ENCODE peak calls at places on chromosomes 7 and 10, in seven cellular contexts. H is suprapubic skin, E is stomach, U is ovary, G is H1, P is esophagus muscularis mucosa, V is SK-N-SH. B is an unnamed sample.

GRCh38 chr7:107180378-107180777 is 11.6 kb downstream of the HBP1 start:
- DNase-seq in P (no peak), V (no peak), U (peak; percentile 38), G (no peak), E (peak; percentile 50), H (no peak), B (no peak)

GRCh38 chr7:27158436-27159277 is 2.2 kb upstream of the HOXA7 start:
- DNase-seq in E (no peak), U (peak; percentile 17), P (no peak), H (peak; percentile 68), G (no peak), V (no peak), B (peak; percentile 15)

GRCh38 chr7:89685287-89685686 is 469.0 kb upstream of the STEAP1 start:
- DNase-seq in G (no peak), P (no peak), V (no peak), E (no peak), U (no peak), H (no peak), B (no peak)

GRCh38 chr7:219581-220150 is 27.3 kb downstream of the FAM20C start:
- DNase-seq in V (no peak), E (peak; percentile 74), U (no peak), G (no peak), P (no peak), H (no peak), B (peak; percentile 77)

GRCh38 chr7:14048889-14049288 is 59.4 kb upstream of the ETV1 start:
- DNase-seq in P (no peak), E (no peak), G (no peak), U (no peak), V (no peak), H (no peak), B (no peak)

GRCh38 chr7:44637788-44638594 is 31.6 kb downstream of the OGDH start:
- DNase-seq in G (no peak), U (no peak), H (peak; percentile 87), E (peak; percentile 62), P (no peak), V (no peak), B (peak; percentile 78)

GRCh38 chr7:25952277-25953057 is 199.5 kb upstream of the NFE2L3 start:
- DNase-seq in V (no peak), U (no peak), P (peak; percentile 53), E (no peak), G (no peak), H (no peak), B (peak; percentile 31)

GRCh38 chr7:46533946-46534345 is 612.9 kb upstream of the IGFBP3 start:
- DNase-seq in P (peak; percentile 78), E (no peak), U (no peak), H (no peak), V (no peak), G (no peak), B (no peak)

GRCh38 chr7:89477991-89478390 is 676.3 kb upstream of the STEAP1 start:
- DNase-seq in P (no peak), H (no peak), U (no peak), E (no peak), G (no peak), V (no peak), B (no peak)

GRCh38 chr7:16479587-16479986 is 14.0 kb upstream of the SOSTDC1 start:
- DNase-seq in H (no peak), U (no peak), E (no peak), V (no peak), P (no peak), G (no peak), B (no peak)

GRCh38 chr10:77566914-77567566 is 70.6 kb downstream of the KCNMA1 start:
- DNase-seq in P (no peak), G (no peak), U (no peak), H (no peak), E (no peak), V (no peak), B (no peak)

GRCh38 chr10:15792777-15793176 is 67.5 kb downstream of the MINDY3 start:
- DNase-seq in E (no peak), P (no peak), V (no peak), H (no peak), G (no peak), U (no peak), B (no peak)

GRCh38 chr10:60848126-60848525 is 69.8 kb downstream of the CDK1 start:
- DNase-seq in E (no peak), H (no peak), U (peak; percentile 56), P (no peak), G (no peak), V (no peak), B (no peak)

GRCh38 chr10:13990392-13990805 is 340.3 kb downstream of the FRMD4A start:
- DNase-seq in V (no peak), P (no peak), U (peak; percentile 39), G (no peak), E (no peak), H (no peak), B (no peak)

GRCh38 chr7:102073931-102074880 is 212.5 kb upstream of the SH2B2 start:
- DNase-seq in G (no peak), U (no peak), H (no peak), E (no peak), P (no peak), V (no peak), B (no peak)

GRCh38 chr7:143375298-143376034 is 5.7 kb upstream of the ZYX start:
- DNase-seq in V (no peak), E (no peak), P (no peak), G (no peak), U (no peak), H (no peak), B (no peak)

GRCh38 chr10:44801383-44802327 is 109.5 kb upstream of the TMEM72 start:
- DNase-seq in V (no peak), G (no peak), E (peak; percentile 95), P (peak; percentile 92), U (peak; percentile 70), H (no peak), B (peak; percentile 93)

GRCh38 chr10:28939352-28940157 is 262.2 kb downstream of the BAMBI start:
- DNase-seq in G (peak; percentile 61), V (no peak), E (peak; percentile 34), U (no peak), H (peak; percentile 66), P (no peak), B (peak; percentile 50)

GRCh38 chr7:26189000-26189539 is 11.5 kb downstream of the HNRNPA2B1 start:
- DNase-seq in V (no peak), U (no peak), H (no peak), P (no peak), E (no peak), G (no peak), B (no peak)

GRCh38 chr10:79316671-79317431 is 30.4 kb upstream of the PPIF start:
- DNase-seq in V (peak; percentile 45), H (no peak), U (peak; percentile 24), P (no peak), G (no peak), E (no peak), B (no peak)

GRCh38 chr7:158249692-158250091 is 337.9 kb downstream of the PTPRN2 start:
- DNase-seq in G (no peak), H (no peak), P (no peak), V (peak; percentile 3), U (no peak), E (no peak), B (peak; percentile 2)

GRCh38 chr7:17184805-17185689 is 113.4 kb upstream of the AHR start:
- DNase-seq in H (no peak), U (no peak), P (no peak), G (no peak), E (no peak), V (no peak), B (no peak)

GRCh38 chr7:23477170-23477525 is 6.9 kb upstream of the IGF2BP3 start:
- DNase-seq in H (no peak), V (no peak), U (no peak), P (no peak), E (no peak), G (no peak), B (no peak)

GRCh38 chr7:92837214-92837749 is 909 bp upstream of the CDK6 start:
- DNase-seq in G (no peak), V (peak; percentile 5), H (no peak), E (no peak), U (no peak), P (no peak), B (no peak)

GRCh38 chr7:117124585-117125220 is 171.4 kb downstream of the ST7 start:
- DNase-seq in G (no peak), U (no peak), V (peak; percentile 30), E (peak; percentile 89), P (no peak), H (peak; percentile 77), B (peak; percentile 92)

GRCh38 chr10:89207181-89207800 is at the start of gene CH25H:
- DNase-seq in G (no peak), P (peak; percentile 95), U (peak; percentile 73), V (peak; percentile 72), E (peak; percentile 64), H (peak; percentile 90), B (no peak)

GRCh38 chr7:47634273-47634672 is 52.4 kb upstream of the TNS3 start:
- DNase-seq in E (no peak), H (no peak), V (no peak), P (no peak), G (no peak), U (no peak), B (no peak)

GRCh38 chr7:28430626-28431025 is 18.3 kb downstream of the CREB5 start:
- DNase-seq in E (no peak), P (no peak), H (no peak), G (no peak), U (no peak), V (no peak), B (no peak)

GRCh38 chr10:3785849-3786290 is 861 bp upstream of the KLF6 start:
- DNase-seq in E (no peak), U (peak; percentile 73), V (peak; percentile 67), G (no peak), P (peak; percentile 91), H (no peak), B (no peak)

GRCh38 chr7:28921822-28922221 is 36.3 kb downstream of the TRIL start:
- DNase-seq in U (no peak), P (no peak), G (no peak), E (peak; percentile 52), V (peak; percentile 84), H (no peak), B (no peak)

GRCh38 chr7:106122713-106123112 is 10.6 kb upstream of the SYPL1 start:
- DNase-seq in U (no peak), V (no peak), P (no peak), G (no peak), E (no peak), H (no peak), B (no peak)
- TF ChIP-seq EP300 in U (no peak), V (no peak), P (no peak), G (no peak), E (no peak), H (no peak), B (no peak)

GRCh38 chr10:31090894-31091607 is 59.4 kb upstream of the ZNF438 start:
- DNase-seq in U (no peak), E (no peak), P (no peak), H (no peak), G (no peak), V (no peak), B (no peak)
- TF ChIP-seq EP300 in U (no peak), E (no peak), P (no peak), H (no peak), G (no peak), V (no peak), B (no peak)

GRCh38 chr10:100912609-100913469 is at the start of gene SLF2:
- DNase-seq in G (peak; percentile 88), U (peak; percentile 97), H (peak; percentile 99), V (peak; percentile 99), P (peak; percentile 100), E (peak; percentile 98), B (peak; percentile 98)
- TF ChIP-seq EP300 in G (no peak), U (peak; percentile 95), H (no peak), V (no peak), P (peak; percentile 3), E (peak; percentile 23), B (peak; percentile 44)

GRCh38 chr10:74418285-74418872 is 267.4 kb downstream of the ADK start:
- DNase-seq in E (peak; percentile 36), H (no peak), U (no peak), G (no peak), P (no peak), V (peak; percentile 45), B (no peak)
- TF ChIP-seq EP300 in E (no peak), H (no peak), U (no peak), G (no peak), P (no peak), V (peak; percentile 67), B (no peak)

B was measured in upper lobe of left lung.